ENCODE peak calls at places on chromosomes 3 and 15, in nine cellular contexts. One of them, this sample, is unnamed.

GRCh38 chr3:184059424-184059823 is 6.6 kb downstream of the HTR3C start:
- DNase-seq in BJ: no peak
- DNase-seq in HT-29: no peak
- DNase-seq in GM10248: no peak
- DNase-seq in activated T-cell treated with anti-CD3 and anti-CD28 coated beads for 48 hours: no peak
- DNase-seq in CD4-positive, alpha-beta T cell: no peak
- DNase-seq in CD8-positive, alpha-beta memory T cell: no peak
- DNase-seq in left lobe of liver: no peak
- DNase-seq in NCI-H774: no peak
- DNase-seq in this sample: no peak

GRCh38 chr3:72696815-72697214 is 151.4 kb downstream of the SHQ1 start:
- DNase-seq in BJ: no peak
- DNase-seq in HT-29: no peak
- DNase-seq in GM10248: no peak
- DNase-seq in activated T-cell treated with anti-CD3 and anti-CD28 coated beads for 48 hours: no peak
- DNase-seq in CD4-positive, alpha-beta T cell: no peak
- DNase-seq in CD8-positive, alpha-beta memory T cell: no peak
- DNase-seq in left lobe of liver: no peak
- DNase-seq in NCI-H774: no peak
- DNase-seq in this sample: no peak

GRCh38 chr3:127441764-127442163 is 148.8 kb downstream of the TPRA1 start:
- DNase-seq in BJ: no peak
- DNase-seq in HT-29: no peak
- DNase-seq in GM10248: no peak
- DNase-seq in activated T-cell treated with anti-CD3 and anti-CD28 coated beads for 48 hours: no peak
- DNase-seq in CD4-positive, alpha-beta T cell: no peak
- DNase-seq in CD8-positive, alpha-beta memory T cell: no peak
- DNase-seq in left lobe of liver: no peak
- DNase-seq in NCI-H774: no peak
- DNase-seq in this sample: no peak

GRCh38 chr3:77539014-77539413 is 499.1 kb downstream of the ROBO2 start:
- DNase-seq in BJ: no peak
- DNase-seq in HT-29: no peak
- DNase-seq in GM10248: no peak
- DNase-seq in activated T-cell treated with anti-CD3 and anti-CD28 coated beads for 48 hours: no peak
- DNase-seq in CD4-positive, alpha-beta T cell: no peak
- DNase-seq in CD8-positive, alpha-beta memory T cell: no peak
- DNase-seq in left lobe of liver: no peak
- DNase-seq in NCI-H774: no peak
- DNase-seq in this sample: no peak

GRCh38 chr3:28940530-28940929 is 340.3 kb upstream of the RBMS3 start:
- DNase-seq in BJ: peak; percentile 74
- DNase-seq in HT-29: no peak
- DNase-seq in GM10248: peak; percentile 26
- DNase-seq in activated T-cell treated with anti-CD3 and anti-CD28 coated beads for 48 hours: no peak
- DNase-seq in CD4-positive, alpha-beta T cell: no peak
- DNase-seq in CD8-positive, alpha-beta memory T cell: no peak
- DNase-seq in left lobe of liver: no peak
- DNase-seq in NCI-H774: no peak
- DNase-seq in this sample: no peak

GRCh38 chr15:64883097-64883581 is 28.6 kb upstream of the ANKDD1A start:
- DNase-seq in BJ: no peak
- DNase-seq in HT-29: no peak
- DNase-seq in GM10248: peak; percentile 78
- DNase-seq in activated T-cell treated with anti-CD3 and anti-CD28 coated beads for 48 hours: no peak
- DNase-seq in CD4-positive, alpha-beta T cell: no peak
- DNase-seq in CD8-positive, alpha-beta memory T cell: no peak
- DNase-seq in left lobe of liver: no peak
- DNase-seq in NCI-H774: no peak
- DNase-seq in this sample: no peak

GRCh38 chr3:123768480-123769359 is 115.4 kb downstream of the MYLK start:
- DNase-seq in BJ: no peak
- DNase-seq in HT-29: no peak
- DNase-seq in GM10248: no peak
- DNase-seq in activated T-cell treated with anti-CD3 and anti-CD28 coated beads for 48 hours: no peak
- DNase-seq in CD4-positive, alpha-beta T cell: no peak
- DNase-seq in CD8-positive, alpha-beta memory T cell: no peak
- DNase-seq in left lobe of liver: no peak
- DNase-seq in NCI-H774: no peak
- DNase-seq in this sample: no peak

GRCh38 chr15:70561885-70562284 is 201.5 kb downstream of the UACA start:
- DNase-seq in BJ: no peak
- DNase-seq in HT-29: no peak
- DNase-seq in GM10248: no peak
- DNase-seq in activated T-cell treated with anti-CD3 and anti-CD28 coated beads for 48 hours: no peak
- DNase-seq in CD4-positive, alpha-beta T cell: no peak
- DNase-seq in CD8-positive, alpha-beta memory T cell: no peak
- DNase-seq in left lobe of liver: no peak
- DNase-seq in NCI-H774: no peak
- DNase-seq in this sample: no peak

GRCh38 chr3:169841171-169841570 is 28.5 kb upstream of the LRRC34 start:
- DNase-seq in BJ: no peak
- DNase-seq in HT-29: no peak
- DNase-seq in GM10248: no peak
- DNase-seq in activated T-cell treated with anti-CD3 and anti-CD28 coated beads for 48 hours: no peak
- DNase-seq in CD4-positive, alpha-beta T cell: no peak
- DNase-seq in CD8-positive, alpha-beta memory T cell: no peak
- DNase-seq in left lobe of liver: no peak
- DNase-seq in NCI-H774: no peak
- DNase-seq in this sample: no peak

GRCh38 chr3:110711851-110712396 is 359.7 kb upstream of the NECTIN3 start:
- DNase-seq in BJ: no peak
- DNase-seq in HT-29: no peak
- DNase-seq in GM10248: no peak
- DNase-seq in activated T-cell treated with anti-CD3 and anti-CD28 coated beads for 48 hours: no peak
- DNase-seq in CD4-positive, alpha-beta T cell: no peak
- DNase-seq in CD8-positive, alpha-beta memory T cell: no peak
- DNase-seq in left lobe of liver: no peak
- DNase-seq in NCI-H774: no peak
- DNase-seq in this sample: no peak

GRCh38 chr3:55333923-55334322 is 153.2 kb downstream of the WNT5A start:
- DNase-seq in BJ: peak; percentile 39
- DNase-seq in HT-29: no peak
- DNase-seq in GM10248: no peak
- DNase-seq in activated T-cell treated with anti-CD3 and anti-CD28 coated beads for 48 hours: no peak
- DNase-seq in CD4-positive, alpha-beta T cell: no peak
- DNase-seq in CD8-positive, alpha-beta memory T cell: no peak
- DNase-seq in left lobe of liver: no peak
- DNase-seq in NCI-H774: no peak
- DNase-seq in this sample: no peak

GRCh38 chr15:82890338-82891024 is 62.0 kb downstream of the HOMER2 start:
- DNase-seq in BJ: no peak
- DNase-seq in HT-29: peak; percentile 17
- DNase-seq in GM10248: no peak
- DNase-seq in activated T-cell treated with anti-CD3 and anti-CD28 coated beads for 48 hours: no peak
- DNase-seq in CD4-positive, alpha-beta T cell: no peak
- DNase-seq in CD8-positive, alpha-beta memory T cell: no peak
- DNase-seq in left lobe of liver: no peak
- DNase-seq in NCI-H774: no peak
- DNase-seq in this sample: no peak

GRCh38 chr3:189941125-189941524 is 179.6 kb downstream of the P3H2 start:
- DNase-seq in BJ: no peak
- DNase-seq in HT-29: no peak
- DNase-seq in GM10248: no peak
- DNase-seq in activated T-cell treated with anti-CD3 and anti-CD28 coated beads for 48 hours: no peak
- DNase-seq in CD4-positive, alpha-beta T cell: no peak
- DNase-seq in CD8-positive, alpha-beta memory T cell: no peak
- DNase-seq in left lobe of liver: no peak
- DNase-seq in NCI-H774: no peak
- DNase-seq in this sample: no peak

GRCh38 chr3:184255291-184256039 is 5.9 kb downstream of the CAMK2N2 start:
- DNase-seq in BJ: no peak
- DNase-seq in HT-29: no peak
- DNase-seq in GM10248: no peak
- DNase-seq in activated T-cell treated with anti-CD3 and anti-CD28 coated beads for 48 hours: no peak
- DNase-seq in CD4-positive, alpha-beta T cell: no peak
- DNase-seq in CD8-positive, alpha-beta memory T cell: no peak
- DNase-seq in left lobe of liver: no peak
- DNase-seq in NCI-H774: no peak
- DNase-seq in this sample: no peak

GRCh38 chr3:135513106-135514063 is 452.1 kb upstream of the PPP2R3A start:
- DNase-seq in BJ: peak; percentile 18
- DNase-seq in HT-29: peak; percentile 12
- DNase-seq in GM10248: no peak
- DNase-seq in activated T-cell treated with anti-CD3 and anti-CD28 coated beads for 48 hours: no peak
- DNase-seq in CD4-positive, alpha-beta T cell: no peak
- DNase-seq in CD8-positive, alpha-beta memory T cell: no peak
- DNase-seq in left lobe of liver: no peak
- DNase-seq in NCI-H774: no peak
- DNase-seq in this sample: no peak

GRCh38 chr3:32780735-32781210 is 37.0 kb upstream of the TRIM71 start:
- DNase-seq in BJ: no peak
- DNase-seq in HT-29: peak; percentile 34
- DNase-seq in GM10248: peak; percentile 55
- DNase-seq in activated T-cell treated with anti-CD3 and anti-CD28 coated beads for 48 hours: no peak
- DNase-seq in CD4-positive, alpha-beta T cell: no peak
- DNase-seq in CD8-positive, alpha-beta memory T cell: no peak
- DNase-seq in left lobe of liver: peak; percentile 44
- DNase-seq in NCI-H774: no peak
- DNase-seq in this sample: peak; percentile 23

GRCh38 chr3:55189359-55189801 is 261.5 kb upstream of the LRTM1 start:
- DNase-seq in BJ: peak; percentile 96
- DNase-seq in HT-29: no peak
- DNase-seq in GM10248: no peak
- DNase-seq in activated T-cell treated with anti-CD3 and anti-CD28 coated beads for 48 hours: no peak
- DNase-seq in CD4-positive, alpha-beta T cell: no peak
- DNase-seq in CD8-positive, alpha-beta memory T cell: no peak
- DNase-seq in left lobe of liver: no peak
- DNase-seq in NCI-H774: no peak
- DNase-seq in this sample: no peak

GRCh38 chr3:190585771-190586630 is 72.1 kb downstream of the IL1RAP start:
- DNase-seq in BJ: peak; percentile 63
- DNase-seq in HT-29: peak; percentile 49
- DNase-seq in GM10248: no peak
- DNase-seq in activated T-cell treated with anti-CD3 and anti-CD28 coated beads for 48 hours: peak; percentile 44
- DNase-seq in CD4-positive, alpha-beta T cell: no peak
- DNase-seq in CD8-positive, alpha-beta memory T cell: no peak
- DNase-seq in left lobe of liver: no peak
- DNase-seq in NCI-H774: no peak
- DNase-seq in this sample: no peak

GRCh38 chr15:55407631-55407948 is 569 bp downstream of the CCPG1 start:
- DNase-seq in BJ: no peak
- DNase-seq in HT-29: peak; percentile 72
- DNase-seq in GM10248: no peak
- DNase-seq in activated T-cell treated with anti-CD3 and anti-CD28 coated beads for 48 hours: no peak
- DNase-seq in CD4-positive, alpha-beta T cell: no peak
- DNase-seq in CD8-positive, alpha-beta memory T cell: no peak
- DNase-seq in left lobe of liver: no peak
- DNase-seq in NCI-H774: no peak
- DNase-seq in this sample: no peak

GRCh38 chr3:37543692-37544091 is 318.0 kb upstream of the CTDSPL start:
- DNase-seq in BJ: no peak
- DNase-seq in HT-29: no peak
- DNase-seq in GM10248: no peak
- DNase-seq in activated T-cell treated with anti-CD3 and anti-CD28 coated beads for 48 hours: no peak
- DNase-seq in CD4-positive, alpha-beta T cell: no peak
- DNase-seq in CD8-positive, alpha-beta memory T cell: no peak
- DNase-seq in left lobe of liver: no peak
- DNase-seq in NCI-H774: no peak
- DNase-seq in this sample: no peak

GRCh38 chr15:65653341-65653740 is 31.6 kb downstream of the SLC24A1 start:
- DNase-seq in BJ: no peak
- DNase-seq in HT-29: no peak
- DNase-seq in GM10248: no peak
- DNase-seq in activated T-cell treated with anti-CD3 and anti-CD28 coated beads for 48 hours: no peak
- DNase-seq in CD4-positive, alpha-beta T cell: no peak
- DNase-seq in CD8-positive, alpha-beta memory T cell: no peak
- DNase-seq in left lobe of liver: no peak
- DNase-seq in NCI-H774: no peak
- DNase-seq in this sample: no peak

GRCh38 chr3:8981296-8981695 is 18.0 kb upstream of the RAD18 start:
- DNase-seq in BJ: no peak
- DNase-seq in HT-29: no peak
- DNase-seq in GM10248: no peak
- DNase-seq in activated T-cell treated with anti-CD3 and anti-CD28 coated beads for 48 hours: no peak
- DNase-seq in CD4-positive, alpha-beta T cell: no peak
- DNase-seq in CD8-positive, alpha-beta memory T cell: no peak
- DNase-seq in left lobe of liver: no peak
- DNase-seq in NCI-H774: no peak
- DNase-seq in this sample: no peak

GRCh38 chr3:10693457-10693856 is 122.6 kb upstream of the SLC6A11 start:
- DNase-seq in BJ: no peak
- DNase-seq in HT-29: no peak
- DNase-seq in GM10248: no peak
- DNase-seq in activated T-cell treated with anti-CD3 and anti-CD28 coated beads for 48 hours: no peak
- DNase-seq in CD4-positive, alpha-beta T cell: no peak
- DNase-seq in CD8-positive, alpha-beta memory T cell: no peak
- DNase-seq in left lobe of liver: no peak
- DNase-seq in NCI-H774: no peak
- DNase-seq in this sample: no peak

GRCh38 chr3:197151562-197151961 is 121.9 kb upstream of the MELTF start:
- DNase-seq in BJ: peak; percentile 30
- DNase-seq in HT-29: peak; percentile 33
- DNase-seq in GM10248: no peak
- DNase-seq in activated T-cell treated with anti-CD3 and anti-CD28 coated beads for 48 hours: no peak
- DNase-seq in CD4-positive, alpha-beta T cell: no peak
- DNase-seq in CD8-positive, alpha-beta memory T cell: no peak
- DNase-seq in left lobe of liver: no peak
- DNase-seq in NCI-H774: peak; percentile 53
- DNase-seq in this sample: no peak

GRCh38 chr3:159807137-159808028 is 181.3 kb upstream of the IL12A start:
- DNase-seq in BJ: no peak
- DNase-seq in HT-29: no peak
- DNase-seq in GM10248: no peak
- DNase-seq in activated T-cell treated with anti-CD3 and anti-CD28 coated beads for 48 hours: no peak
- DNase-seq in CD4-positive, alpha-beta T cell: no peak
- DNase-seq in CD8-positive, alpha-beta memory T cell: no peak
- DNase-seq in left lobe of liver: no peak
- DNase-seq in NCI-H774: peak; percentile 20
- DNase-seq in this sample: no peak

GRCh38 chr3:70298385-70298784 is 14.1 kb downstream of the MDFIC2 start:
- DNase-seq in BJ: no peak
- DNase-seq in HT-29: no peak
- DNase-seq in GM10248: no peak
- DNase-seq in activated T-cell treated with anti-CD3 and anti-CD28 coated beads for 48 hours: no peak
- DNase-seq in CD4-positive, alpha-beta T cell: no peak
- DNase-seq in CD8-positive, alpha-beta memory T cell: no peak
- DNase-seq in left lobe of liver: no peak
- DNase-seq in NCI-H774: no peak
- DNase-seq in this sample: no peak

GRCh38 chr15:25545017-25545416 is 106.2 kb upstream of the UBE3A start:
- DNase-seq in BJ: no peak
- DNase-seq in HT-29: no peak
- DNase-seq in GM10248: no peak
- DNase-seq in activated T-cell treated with anti-CD3 and anti-CD28 coated beads for 48 hours: peak; percentile 1
- DNase-seq in CD4-positive, alpha-beta T cell: no peak
- DNase-seq in CD8-positive, alpha-beta memory T cell: no peak
- DNase-seq in left lobe of liver: no peak
- DNase-seq in NCI-H774: no peak
- DNase-seq in this sample: no peak

GRCh38 chr3:77541203-77541922 is 501.5 kb downstream of the ROBO2 start:
- DNase-seq in BJ: no peak
- DNase-seq in HT-29: no peak
- DNase-seq in GM10248: no peak
- DNase-seq in activated T-cell treated with anti-CD3 and anti-CD28 coated beads for 48 hours: no peak
- DNase-seq in CD4-positive, alpha-beta T cell: no peak
- DNase-seq in CD8-positive, alpha-beta memory T cell: no peak
- DNase-seq in left lobe of liver: no peak
- DNase-seq in NCI-H774: no peak
- DNase-seq in this sample: no peak

GRCh38 chr3:111947179-111947727 is 31.6 kb upstream of the ABHD10 start:
- DNase-seq in BJ: peak; percentile 71
- DNase-seq in HT-29: no peak
- DNase-seq in GM10248: no peak
- DNase-seq in activated T-cell treated with anti-CD3 and anti-CD28 coated beads for 48 hours: no peak
- DNase-seq in CD4-positive, alpha-beta T cell: no peak
- DNase-seq in CD8-positive, alpha-beta memory T cell: no peak
- DNase-seq in left lobe of liver: no peak
- DNase-seq in NCI-H774: no peak
- DNase-seq in this sample: no peak

GRCh38 chr3:13229291-13229949 is 156.2 kb upstream of the IQSEC1 start:
- DNase-seq in BJ: no peak
- DNase-seq in HT-29: peak; percentile 56
- DNase-seq in GM10248: peak; percentile 52
- DNase-seq in activated T-cell treated with anti-CD3 and anti-CD28 coated beads for 48 hours: no peak
- DNase-seq in CD4-positive, alpha-beta T cell: no peak
- DNase-seq in CD8-positive, alpha-beta memory T cell: no peak
- DNase-seq in left lobe of liver: no peak
- DNase-seq in NCI-H774: no peak
- DNase-seq in this sample: no peak

GRCh38 chr15:34106423-34106822 is 4.5 kb downstream of the PGBD4 start:
- DNase-seq in BJ: no peak
- DNase-seq in HT-29: no peak
- DNase-seq in GM10248: no peak
- DNase-seq in activated T-cell treated with anti-CD3 and anti-CD28 coated beads for 48 hours: no peak
- DNase-seq in CD4-positive, alpha-beta T cell: no peak
- DNase-seq in CD8-positive, alpha-beta memory T cell: no peak
- DNase-seq in left lobe of liver: no peak
- DNase-seq in NCI-H774: no peak
- DNase-seq in this sample: no peak

This sample was measured in anterior cingulate cortex.